ENCODE peak calls at places on chromosomes 2 and 18, in five cellular contexts. A is endothelial cell; O is HFF-Myc; H is stimulated activated naive CD8-positive, alpha-beta T cell treated with anti-CD3 and anti-CD28 coated beads, Interleukin-15, Interleukin-2, amounts not matched to agents 100 U/mL and 50 U/mL, for 24 hours; L is HTR-8/SVneo. M is an unnamed sample.

GRCh38 chr2:228581731-228582130 is 400.2 kb upstream of the SPHKAP start:
- DNase-seq in A (no peak), O (no peak), H (no peak), L (no peak), M (no peak)

GRCh38 chr2:9782197-9782719 is 61.0 kb upstream of the TAF1B start:
- DNase-seq in A (no peak), O (no peak), H (peak; percentile 64), L (no peak), M (no peak)

GRCh38 chr2:187875271-187875670 is 321.0 kb upstream of the TFPI start:
- DNase-seq in A (no peak), O (no peak), H (no peak), L (no peak), M (no peak)

GRCh38 chr2:108377411-108377810 is 343 bp upstream of the SULT1C4 start:
- DNase-seq in A (no peak), O (no peak), H (no peak), L (no peak), M (no peak)

GRCh38 chr18:36064027-36064808 is 3.1 kb downstream of the RPRD1A start:
- DNase-seq in A (no peak), O (no peak), H (no peak), L (no peak), M (no peak)

GRCh38 chr2:41707790-41708451 is 339.9 kb upstream of the PKDCC start:
- DNase-seq in A (no peak), O (no peak), H (no peak), L (no peak), M (no peak)

GRCh38 chr2:177072069-177072468 is 140.5 kb upstream of the HNRNPA3 start:
- DNase-seq in A (no peak), O (no peak), H (no peak), L (no peak), M (no peak)

GRCh38 chr2:190545756-190546385 is 11.3 kb upstream of the NEMP2 start:
- DNase-seq in A (no peak), O (no peak), H (no peak), L (no peak), M (no peak)

GRCh38 chr18:61926532-61926931 is 33.7 kb upstream of the RNF152 start:
- DNase-seq in A (no peak), O (no peak), H (peak; percentile 56), L (no peak), M (no peak)

GRCh38 chr2:27717070-27717453 is 53.4 kb downstream of the SLC4A1AP start:
- DNase-seq in A (no peak), O (peak; percentile 85), H (peak; percentile 23), L (no peak), M (no peak)

GRCh38 chr2:223549215-223549614 is 52.9 kb downstream of the SCG2 start:
- DNase-seq in A (no peak), O (peak; percentile 96), H (no peak), L (peak; percentile 90), M (peak; percentile 85)

GRCh38 chr18:78431606-78432005 is 548.0 kb upstream of the SALL3 start:
- DNase-seq in A (no peak), O (no peak), H (no peak), L (no peak), M (no peak)

GRCh38 chr18:13256444-13257305 is 38.1 kb downstream of the LDLRAD4 start:
- DNase-seq in A (no peak), O (no peak), H (no peak), L (no peak), M (no peak)

GRCh38 chr2:53252115-53252514 is 515.5 kb upstream of the CHAC2 start:
- DNase-seq in A (no peak), O (no peak), H (no peak), L (no peak), M (no peak)

GRCh38 chr2:95761556-95761955 is 169.8 kb downstream of the TRIM43 start:
- DNase-seq in A (no peak), O (no peak), H (no peak), L (no peak), M (no peak)

M was measured in AG09319.